ENCODE peak calls at places on chromosomes 7 and 10, in five cellular contexts. X, F, Q, I and V are unnamed samples.

GRCh38 chr10:28211759-28212158 is 91.1 kb downstream of the MPP7 start:
- DNase-seq in I (no peak), Q (no peak), X (no peak), F (no peak), V (no peak)

GRCh38 chr7:43577485-43577951 is 5.4 kb upstream of the STK17A start:
- DNase-seq in X (peak; percentile 25), F (no peak), Q (no peak), I (no peak), V (peak; percentile 38)

GRCh38 chr10:3042589-3042988 is 24.8 kb upstream of the PFKP start:
- DNase-seq in Q (no peak), F (no peak), X (no peak), I (no peak), V (no peak)

GRCh38 chr10:31593124-31593523 is 274.1 kb downstream of the ZEB1 start:
- DNase-seq in F (no peak), I (no peak), X (no peak), Q (no peak), V (peak; percentile 6)

GRCh38 chr7:138935438-138936079 is 45.6 kb downstream of the KIAA1549 start:
- DNase-seq in F (no peak), I (no peak), Q (no peak), X (peak; percentile 89), V (peak; percentile 92)

GRCh38 chr7:130912086-130912909 is 178.3 kb upstream of the KLF14 start:
- DNase-seq in Q (no peak), I (no peak), F (no peak), X (peak; percentile 92), V (peak; percentile 84)

GRCh38 chr10:12726971-12727831 is 274.3 kb downstream of the CCDC3 start:
- DNase-seq in I (peak; percentile 63), F (no peak), Q (no peak), X (no peak), V (no peak)

GRCh38 chr7:129561677-129562424 is 49.7 kb upstream of the NRF1 start:
- DNase-seq in F (no peak), Q (no peak), I (no peak), X (no peak), V (no peak)

GRCh38 chr7:128073671-128074070 is 42.4 kb upstream of the LRRC4 start:
- DNase-seq in Q (no peak), F (no peak), I (no peak), X (no peak), V (no peak)

GRCh38 chr10:88687853-88688467 is 18.1 kb upstream of the LIPK start:
- DNase-seq in I (no peak), X (peak; percentile 40), F (no peak), Q (no peak), V (peak; percentile 48)